ENCODE peak calls at places on chromosomes 7 and 10, in nine cellular contexts. One of them, this sample, is unnamed.

GRCh38 chr7:158676898-158677297 is 27.7 kb downstream of the NCAPG2 start:
- DNase-seq in GM12878: no peak
- DNase-seq in H1: no peak
- DNase-seq in HepG2: no peak
- DNase-seq in K562: no peak
- DNase-seq in SK-N-SH: no peak
- DNase-seq in endothelial cell of umbilical vein: no peak
- DNase-seq in HCT116: no peak
- DNase-seq in A549: no peak
- DNase-seq in this sample: no peak

GRCh38 chr7:132249591-132249971 is 326.7 kb downstream of the PLXNA4 start:
- DNase-seq in A549: peak; percentile 56
- DNase-seq in HCT116: no peak
- DNase-seq in H1: peak; percentile 44
- DNase-seq in endothelial cell of umbilical vein: no peak
- DNase-seq in SK-N-SH: peak; percentile 40
- DNase-seq in GM12878: no peak
- DNase-seq in HepG2: peak; percentile 64
- DNase-seq in K562: no peak
- DNase-seq in this sample: peak; percentile 25

GRCh38 chr10:98269435-98269912 is 1.5 kb upstream of the LOXL4 start:
- DNase-seq in A549: peak; percentile 70
- DNase-seq in GM12878: no peak
- DNase-seq in endothelial cell of umbilical vein: peak; percentile 43
- DNase-seq in H1: peak; percentile 17
- DNase-seq in K562: peak; percentile 35
- DNase-seq in HepG2: peak; percentile 83
- DNase-seq in SK-N-SH: peak; percentile 56
- DNase-seq in HCT116: peak; percentile 79
- DNase-seq in this sample: no peak

GRCh38 chr10:64091889-64092288 is 570.7 kb downstream of the REEP3 start:
- DNase-seq in A549: no peak
- DNase-seq in H1: no peak
- DNase-seq in HCT116: no peak
- DNase-seq in K562: no peak
- DNase-seq in HepG2: peak; percentile 5
- DNase-seq in endothelial cell of umbilical vein: no peak
- DNase-seq in GM12878: no peak
- DNase-seq in SK-N-SH: peak; percentile 21
- DNase-seq in this sample: peak; percentile 37

GRCh38 chr7:122764020-122764419 is 61.3 kb upstream of the RNF148 start:
- DNase-seq in HepG2: no peak
- DNase-seq in K562: no peak
- DNase-seq in endothelial cell of umbilical vein: peak; percentile 35
- DNase-seq in HCT116: no peak
- DNase-seq in SK-N-SH: no peak
- DNase-seq in A549: no peak
- DNase-seq in H1: no peak
- DNase-seq in GM12878: no peak
- DNase-seq in this sample: no peak

GRCh38 chr7:44791278-44792219 is 4.9 kb upstream of the PPIA start:
- DNase-seq in SK-N-SH: no peak
- DNase-seq in K562: no peak
- DNase-seq in A549: no peak
- DNase-seq in HCT116: no peak
- DNase-seq in H1: no peak
- DNase-seq in endothelial cell of umbilical vein: no peak
- DNase-seq in GM12878: no peak
- DNase-seq in HepG2: peak; percentile 57
- DNase-seq in this sample: no peak

GRCh38 chr10:67853512-67853911 is 15.5 kb upstream of the DNAJC12 start:
- DNase-seq in endothelial cell of umbilical vein: no peak
- DNase-seq in HepG2: no peak
- DNase-seq in K562: peak; percentile 48
- DNase-seq in GM12878: no peak
- DNase-seq in H1: no peak
- DNase-seq in SK-N-SH: peak; percentile 28
- DNase-seq in HCT116: no peak
- DNase-seq in A549: no peak
- DNase-seq in this sample: no peak

GRCh38 chr10:1083581-1083980 is 27.4 kb downstream of the WDR37 start:
- DNase-seq in H1: no peak
- DNase-seq in HCT116: no peak
- DNase-seq in SK-N-SH: no peak
- DNase-seq in GM12878: no peak
- DNase-seq in endothelial cell of umbilical vein: no peak
- DNase-seq in K562: no peak
- DNase-seq in A549: no peak
- DNase-seq in HepG2: no peak
- DNase-seq in this sample: no peak

GRCh38 chr7:8418627-8419245 is 14.7 kb upstream of the NXPH1 start:
- DNase-seq in HCT116: peak; percentile 57
- DNase-seq in A549: peak; percentile 31
- DNase-seq in GM12878: peak; percentile 19
- DNase-seq in H1: no peak
- DNase-seq in endothelial cell of umbilical vein: peak; percentile 56
- DNase-seq in K562: peak; percentile 62
- DNase-seq in HepG2: peak; percentile 52
- DNase-seq in SK-N-SH: peak; percentile 60
- DNase-seq in this sample: peak; percentile 77

GRCh38 chr10:93173867-93174845 is 100.5 kb downstream of the CYP26A1 start:
- DNase-seq in K562: no peak
- DNase-seq in H1: no peak
- DNase-seq in HCT116: no peak
- DNase-seq in HepG2: peak; percentile 46
- DNase-seq in GM12878: no peak
- DNase-seq in endothelial cell of umbilical vein: no peak
- DNase-seq in SK-N-SH: no peak
- DNase-seq in A549: no peak
- DNase-seq in this sample: no peak

GRCh38 chr10:91909178-91909677 is at the start of gene FGFBP3:
- DNase-seq in A549: peak; percentile 54
- DNase-seq in SK-N-SH: peak; percentile 72
- DNase-seq in HCT116: peak; percentile 40
- DNase-seq in H1: no peak
- DNase-seq in K562: peak; percentile 49
- DNase-seq in HepG2: peak; percentile 34
- DNase-seq in endothelial cell of umbilical vein: no peak
- DNase-seq in GM12878: no peak
- DNase-seq in this sample: peak; percentile 93

GRCh38 chr10:13536674-13537366 is 8.0 kb upstream of the BEND7 start:
- DNase-seq in HCT116: peak; percentile 33
- DNase-seq in H1: peak; percentile 66
- DNase-seq in endothelial cell of umbilical vein: peak; percentile 69
- DNase-seq in SK-N-SH: peak; percentile 82
- DNase-seq in K562: peak; percentile 39
- DNase-seq in GM12878: peak; percentile 16
- DNase-seq in A549: peak; percentile 75
- DNase-seq in HepG2: peak; percentile 65
- DNase-seq in this sample: peak; percentile 54

DNA sequence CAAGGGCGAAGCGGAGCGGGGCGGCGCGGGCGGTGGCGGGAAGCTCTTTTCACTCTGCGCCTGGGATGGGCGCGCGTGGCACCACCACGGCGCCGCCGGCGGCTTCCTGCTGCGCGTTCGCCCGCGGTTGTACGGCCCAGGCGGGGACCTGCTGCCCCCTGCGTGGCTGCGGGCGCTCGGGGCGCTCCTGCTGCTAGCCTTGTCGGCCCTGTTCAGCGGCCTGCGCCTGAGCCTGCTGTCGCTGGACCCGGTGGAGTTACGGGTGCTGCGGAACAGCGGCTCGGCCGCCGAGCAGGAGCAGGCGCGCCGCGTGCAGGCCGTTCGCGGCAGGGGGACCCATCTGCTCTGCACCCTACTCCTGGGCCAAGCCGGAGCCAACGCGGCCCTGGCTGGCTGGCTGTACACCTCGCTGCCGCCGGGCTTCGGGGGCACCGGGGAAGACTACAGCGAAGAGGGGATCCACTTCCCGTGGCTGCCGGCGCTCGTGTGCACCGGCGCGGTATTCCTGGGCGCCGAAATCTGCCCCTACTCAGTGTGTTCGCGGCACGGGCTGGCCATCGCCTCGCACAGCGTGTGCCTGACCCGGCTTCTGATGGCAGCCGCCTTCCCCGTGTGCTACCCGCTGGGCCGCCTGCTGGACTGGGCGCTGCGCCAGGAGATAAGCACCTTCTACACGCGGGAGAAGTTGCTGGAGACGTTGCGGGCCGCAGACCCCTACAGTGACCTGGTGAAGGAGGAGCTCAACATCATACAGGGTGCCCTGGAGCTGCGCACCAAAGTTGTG is 927 bp downstream of the CNNM1 start:
- DNase-seq in endothelial cell of umbilical vein: no peak
- DNase-seq in A549: no peak
- DNase-seq in GM12878: no peak
- DNase-seq in SK-N-SH: peak; percentile 83
- DNase-seq in HepG2: no peak
- DNase-seq in H1: no peak
- DNase-seq in HCT116: no peak
- DNase-seq in K562: no peak
- DNase-seq in this sample: no peak
- TF ChIP-seq MAX in endothelial cell of umbilical vein: no peak
- TF ChIP-seq MAX in A549: peak; percentile 52
- TF ChIP-seq MAX in GM12878: no peak
- TF ChIP-seq MAX in SK-N-SH: no peak
- TF ChIP-seq MAX in HepG2: peak; percentile 51
- TF ChIP-seq MAX in H1: peak; percentile 63
- TF ChIP-seq MAX in HCT116: no peak
- TF ChIP-seq MAX in K562: no peak
- TF ChIP-seq MAX in this sample: no peak

GRCh38 chr10:37456456-37456855 is 331.1 kb downstream of the ANKRD30A start:
- DNase-seq in A549: no peak
- DNase-seq in GM12878: no peak
- DNase-seq in SK-N-SH: no peak
- DNase-seq in endothelial cell of umbilical vein: no peak
- DNase-seq in HepG2: no peak
- DNase-seq in HCT116: no peak
- DNase-seq in H1: no peak
- DNase-seq in K562: no peak
- DNase-seq in this sample: no peak
- H3K4me3 ChIP-seq in A549: no peak overlapping the region
- H3K4me3 ChIP-seq in GM12878: no peak overlapping the region
- H3K4me3 ChIP-seq in SK-N-SH: no peak overlapping the region
- H3K4me3 ChIP-seq in endothelial cell of umbilical vein: no peak overlapping the region
- H3K4me3 ChIP-seq in HepG2: no peak overlapping the region
- H3K4me3 ChIP-seq in HCT116: no peak overlapping the region
- H3K4me3 ChIP-seq in H1: no peak overlapping the region
- H3K4me3 ChIP-seq in K562: no peak overlapping the region
- H3K4me3 ChIP-seq in this sample: no peak overlapping the region

GRCh38 chr7:81111781-81112540 is 193.1 kb upstream of the SEMA3C start:
- DNase-seq in HepG2: no peak
- DNase-seq in K562: no peak
- DNase-seq in SK-N-SH: peak; percentile 75
- DNase-seq in H1: no peak
- DNase-seq in endothelial cell of umbilical vein: peak; percentile 51
- DNase-seq in HCT116: no peak
- DNase-seq in GM12878: no peak
- DNase-seq in A549: no peak
- DNase-seq in this sample: no peak
- TF ChIP-seq MAX in HepG2: no peak
- TF ChIP-seq MAX in K562: no peak
- TF ChIP-seq MAX in SK-N-SH: no peak
- TF ChIP-seq MAX in H1: no peak
- TF ChIP-seq MAX in endothelial cell of umbilical vein: no peak
- TF ChIP-seq MAX in HCT116: no peak
- TF ChIP-seq MAX in GM12878: no peak
- TF ChIP-seq MAX in A549: no peak
- TF ChIP-seq MAX in this sample: no peak

DNA sequence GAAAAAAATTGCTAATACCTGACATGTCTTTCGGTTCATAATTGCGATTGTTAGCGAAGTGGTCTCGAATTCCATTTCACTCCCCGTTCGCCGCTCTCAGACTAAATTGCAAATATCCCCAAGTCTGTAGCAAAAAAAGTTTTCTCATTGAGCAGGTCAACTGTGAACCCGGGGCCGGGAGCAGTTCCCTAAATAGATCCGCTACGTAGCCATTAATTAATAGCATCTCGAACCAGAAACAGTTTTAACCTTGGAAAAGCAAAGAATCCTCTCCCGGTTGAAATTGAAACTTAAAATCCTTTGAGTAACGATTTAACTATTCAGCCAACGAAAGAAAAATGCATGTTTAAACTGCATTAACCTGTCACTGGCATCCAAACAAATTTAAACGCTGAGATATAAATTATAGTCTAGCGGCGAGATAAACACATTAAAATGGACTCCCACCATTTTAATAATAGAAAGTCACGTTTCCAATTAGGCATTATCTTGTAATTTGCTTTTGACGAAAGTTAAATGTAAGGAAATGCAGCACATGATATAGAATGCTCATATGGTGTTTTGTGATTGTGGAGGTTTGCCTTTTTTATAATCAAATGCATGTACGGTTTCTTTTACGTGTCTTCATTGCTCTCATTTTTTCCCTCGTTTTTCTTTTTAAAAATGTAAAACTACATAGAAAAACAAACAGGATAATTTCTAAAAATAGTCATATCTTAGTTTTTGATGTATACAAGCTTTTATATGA is 692 bp upstream of the KLF14 start:
- DNase-seq in GM12878: no peak
- DNase-seq in H1: no peak
- DNase-seq in K562: no peak
- DNase-seq in HepG2: no peak
- DNase-seq in endothelial cell of umbilical vein: peak; percentile 53
- DNase-seq in A549: no peak
- DNase-seq in HCT116: no peak
- DNase-seq in SK-N-SH: peak; percentile 41
- DNase-seq in this sample: peak; percentile 48
- H3K4me3 ChIP-seq in GM12878: peak overlapping the region; percentile 68
- H3K4me3 ChIP-seq in H1: peak overlapping the region; percentile 37
- H3K4me3 ChIP-seq in K562: peak overlapping the region; percentile 52
- H3K4me3 ChIP-seq in HepG2: peak overlapping the region; percentile 73
- H3K4me3 ChIP-seq in endothelial cell of umbilical vein: peak overlapping the region; percentile 64
- H3K4me3 ChIP-seq in A549: peak overlapping the region; percentile 55
- H3K4me3 ChIP-seq in HCT116: peak overlapping the region; percentile 54
- H3K4me3 ChIP-seq in SK-N-SH: peak overlapping the region; percentile 63
- H3K4me3 ChIP-seq in this sample: peak overlapping the region; percentile 61

This sample was measured in NB4.